ENCODE peak calls at places on chromosomes 13 and 19, in nine cellular contexts. R is sigmoid colon, J is RWPE1, I is neural progenitor cell, X is endothelial cell, B is tibial nerve, M is HFF-Myc, S is nephron progenitor cell, T is psoas muscle. K is an unnamed sample.

GRCh38 chr19:366951-367350 is 22.4 kb upstream of the MIER2 start:
- DNase-seq in I (no peak), J (no peak), S (no peak), M (no peak), R (no peak), T (no peak), X (no peak), B (no peak), K (no peak)

GRCh38 chr13:113443991-113444390 is 9.3 kb downstream of the ADPRHL1 start:
- DNase-seq in I (no peak), S (no peak), X (no peak), J (no peak), M (no peak), B (no peak), T (no peak), R (peak), K (no peak)

GRCh38 chr13:66751691-66752090 is 478.4 kb downstream of the PCDH9 start:
- DNase-seq in J (no peak), X (no peak), B (no peak), M (no peak), T (no peak), I (no peak), R (no peak), S (no peak), K (no peak)

GRCh38 chr13:40236566-40237168 is 429.8 kb downstream of the FOXO1 start:
- DNase-seq in I (no peak), T (peak), X (no peak), B (peak), S (no peak), M (no peak), J (no peak), R (peak), K (no peak)

GRCh38 chr13:39210961-39211534 is 172.8 kb downstream of the NHLRC3 start:
- DNase-seq in T (no peak), J (no peak), X (no peak), M (no peak), B (no peak), S (no peak), R (no peak), I (no peak), K (no peak)

GRCh38 chr19:32200312-32201038 is 144.9 kb upstream of the ZNF507 start:
- DNase-seq in J (no peak), S (no peak), X (no peak), T (no peak), I (no peak), M (no peak), R (no peak), B (no peak), K (no peak)

GRCh38 chr13:30312859-30313258 is 5.5 kb upstream of the KATNAL1 start:
- DNase-seq in R (no peak), T (no peak), J (no peak), S (no peak), B (no peak), M (no peak), I (no peak), X (no peak), K (no peak)

GRCh38 chr19:31419871-31420430 is 70.7 kb upstream of the TSHZ3 start:
- DNase-seq in I (peak), M (no peak), X (no peak), T (no peak), S (no peak), R (no peak), B (no peak), J (no peak), K (no peak)

GRCh38 chr19:40225440-40226305 is 816 bp downstream of the CCNP start:
- DNase-seq in J (no peak), M (no peak), T (no peak), B (no peak), I (no peak), R (no peak), S (no peak), X (no peak), K (no peak)

GRCh38 chr13:51689597-51689996 is 105.3 kb downstream of the WDFY2 start:
- DNase-seq in M (no peak), I (peak), R (no peak), J (no peak), B (no peak), X (no peak), T (no peak), S (no peak), K (no peak)

GRCh38 chr13:102128216-102128800 is 273.5 kb downstream of the FGF14 start:
- DNase-seq in M (peak), I (no peak), J (peak), S (no peak), R (no peak), B (no peak), X (no peak), T (no peak), K (peak)

GRCh38 chr19:18518639-18519038 is 3.2 kb downstream of the ELL start:
- DNase-seq in M (no peak), I (no peak), B (no peak), J (no peak), S (no peak), R (no peak), X (no peak), T (no peak), K (no peak)

GRCh38 chr13:85334187-85334586 is 465.0 kb downstream of the SLITRK6 start:
- DNase-seq in R (no peak), M (no peak), T (no peak), I (no peak), S (no peak), B (no peak), J (no peak), X (no peak), K (no peak)

GRCh38 chr19:18967358-18968146 is 26.5 kb upstream of the HOMER3 start:
- DNase-seq in X (no peak), J (peak), B (peak), M (no peak), S (peak), I (no peak), T (peak), R (peak), K (no peak)

GRCh38 chr13:72205773-72206172 is 338.8 kb upstream of the DACH1 start:
- DNase-seq in M (no peak), I (no peak), B (no peak), J (no peak), R (no peak), T (no peak), S (no peak), X (no peak), K (no peak)

GRCh38 chr13:42215578-42216421 is 56.2 kb upstream of the AKAP11 start:
- DNase-seq in X (peak), T (no peak), R (no peak), B (peak), I (peak), J (peak), M (peak), S (peak), K (peak)

GRCh38 chr19:37551123-37551993 is 43.2 kb downstream of the ZNF571 start:
- DNase-seq in J (peak), B (no peak), I (no peak), S (no peak), X (peak), M (no peak), R (no peak), T (no peak), K (peak)

GRCh38 chr13:113397606-113398425 is 33.9 kb upstream of the GRTP1 start:
- DNase-seq in R (peak), J (no peak), I (no peak), B (no peak), X (no peak), T (no peak), M (no peak), S (no peak), K (no peak)

GRCh38 chr13:98746968-98747367 is 5.5 kb downstream of the SLC15A1 start:
- DNase-seq in T (no peak), S (no peak), B (no peak), X (no peak), J (peak), R (no peak), I (no peak), M (no peak), K (no peak)

GRCh38 chr19:37594982-37595382 is 306 bp downstream of the ZNF540 start:
- DNase-seq in R (peak), X (no peak), J (no peak), B (peak), S (peak), M (peak), T (peak), I (no peak), K (peak)

GRCh38 chr13:99816321-99816720 is 155.2 kb downstream of the ZIC5 start:
- DNase-seq in B (no peak), X (no peak), M (no peak), R (no peak), S (no peak), J (no peak), I (no peak), T (no peak), K (no peak)

GRCh38 chr13:94162289-94162688 is 317.2 kb downstream of the DCT start:
- DNase-seq in B (no peak), T (no peak), M (no peak), X (no peak), I (no peak), S (no peak), R (no peak), J (no peak), K (no peak)

GRCh38 chr13:62598708-62599107 is 1183.1 kb upstream of the PCDH20 start:
- DNase-seq in I (peak), B (no peak), R (no peak), X (no peak), J (no peak), S (no peak), M (no peak), T (no peak), K (no peak)

GRCh38 chr19:39704181-39705044 is at the start of gene LGALS14:
- DNase-seq in S (no peak), J (no peak), I (no peak), R (no peak), B (no peak), X (no peak), T (no peak), M (no peak), K (peak)

GRCh38 chr19:38952395-38953165 is 21.8 kb downstream of the MRPS12 start:
- DNase-seq in S (peak), J (no peak), R (no peak), X (peak), M (no peak), B (no peak), T (no peak), I (peak), K (peak)

GRCh38 chr19:32879741-32880140 is 10.2 kb upstream of the SLC7A9 start:
- DNase-seq in R (no peak), X (no peak), I (no peak), J (no peak), M (no peak), S (no peak), T (no peak), B (no peak), K (peak)

GRCh38 chr13:21691928-21692327 is 21.1 kb downstream of the FGF9 start:
- DNase-seq in J (no peak), I (no peak), T (no peak), X (no peak), M (no peak), R (no peak), B (no peak), S (no peak), K (no peak)

GRCh38 chr19:46716013-46716671 is 772 bp downstream of the PRKD2 start:
- DNase-seq in I (peak), B (no peak), T (no peak), M (no peak), X (peak), R (peak), J (peak), S (peak), K (no peak)
- TF ChIP-seq CTCF in I (peak), B (no peak), T (no peak), M (no peak), X (peak), R (no peak), J (no peak), S (peak), K (no peak)

GRCh38 chr19:15680923-15681322 is 8.0 kb downstream of the CYP4F12 start:
- DNase-seq in S (no peak), X (no peak), T (no peak), I (no peak), R (no peak), B (no peak), M (no peak), J (no peak), K (no peak)

GRCh38 chr19:15679089-15679488 is 6.2 kb downstream of the CYP4F12 start:
- DNase-seq in I (no peak), X (no peak), M (no peak), T (no peak), J (no peak), B (no peak), R (no peak), S (no peak), K (no peak)

GRCh38 chr19:15684828-15685227 is 11.9 kb downstream of the CYP4F12 start:
- DNase-seq in S (peak), B (no peak), M (no peak), J (peak), I (no peak), R (no peak), T (no peak), X (no peak), K (no peak)

GRCh38 chr19:15683411-15683810 is 10.5 kb downstream of the CYP4F12 start:
- DNase-seq in S (no peak), J (no peak), X (no peak), I (no peak), M (no peak), T (no peak), R (no peak), B (no peak), K (no peak)

DNA sequence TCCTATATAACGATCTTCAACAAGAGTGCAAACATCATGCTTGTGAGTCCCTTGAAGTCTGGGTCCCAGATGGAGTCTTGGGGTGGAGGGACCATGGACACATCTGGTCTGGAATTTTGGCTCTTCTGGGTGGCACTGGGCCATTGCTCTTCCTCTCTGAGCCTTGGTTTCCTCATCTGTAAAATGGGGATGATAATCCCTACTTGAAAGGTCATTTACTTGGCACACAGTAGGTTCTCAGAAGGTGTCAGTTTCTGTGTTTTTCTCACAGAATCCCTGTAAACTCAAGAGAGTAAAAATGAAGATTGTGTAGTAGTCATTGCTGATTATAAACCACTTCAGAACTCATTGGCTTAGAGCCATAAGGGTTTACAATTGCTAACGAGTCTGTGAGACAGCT is 7.6 kb downstream of the CYP4F12 start:
- DNase-seq in X (no peak), I (no peak), S (no peak), J (no peak), R (no peak), B (no peak), M (no peak), T (no peak), K (no peak)
- TF ChIP-seq CTCF in X (no peak), I (no peak), S (no peak), J (no peak), R (no peak), B (no peak), M (no peak), T (no peak), K (no peak)

GRCh38 chr19:29232315-29232852 is 19.4 kb upstream of the UQCRFS1 start:
- DNase-seq in S (no peak), I (no peak), X (no peak), J (no peak), M (no peak), T (no peak), R (no peak), B (no peak), K (no peak)

GRCh38 chr19:29239220-29239776 is 26.3 kb upstream of the UQCRFS1 start:
- DNase-seq in S (no peak), R (no peak), J (no peak), M (no peak), X (no peak), I (no peak), B (no peak), T (no peak), K (no peak)

GRCh38 chr19:29233591-29233990 is 20.6 kb upstream of the UQCRFS1 start:
- DNase-seq in R (no peak), J (no peak), B (no peak), X (no peak), T (no peak), M (no peak), S (no peak), I (no peak), K (no peak)
- TF ChIP-seq CTCF in R (no peak), J (no peak), B (no peak), X (no peak), T (no peak), M (no peak), S (no peak), I (no peak), K (no peak)

GRCh38 chr19:12885749-12886706 is 973 bp downstream of the KLF1 start:
- DNase-seq in T (no peak), X (no peak), S (no peak), R (no peak), M (no peak), I (peak), J (no peak), B (no peak), K (no peak)
- TF ChIP-seq CTCF in T (no peak), X (peak), S (no peak), R (no peak), M (no peak), I (peak), J (no peak), B (no peak), K (no peak)

GRCh38 chr19:35510626-35510964 is 2.9 kb downstream of the DMKN start:
- DNase-seq in J (no peak), R (no peak), M (no peak), X (no peak), I (no peak), T (no peak), B (no peak), S (no peak), K (no peak)
- TF ChIP-seq CTCF in J (peak), R (peak), M (no peak), X (peak), I (no peak), T (no peak), B (no peak), S (no peak), K (no peak)

GRCh38 chr19:4213116-4213515 is 16.2 kb upstream of the EBI3 start:
- DNase-seq in M (no peak), X (no peak), T (no peak), R (no peak), B (no peak), J (no peak), S (no peak), I (no peak), K (no peak)

GRCh38 chr19:4206818-4207484 is 22.4 kb upstream of the EBI3 start:
- DNase-seq in R (no peak), T (no peak), J (no peak), X (no peak), I (no peak), B (no peak), S (no peak), M (no peak), K (no peak)

GRCh38 chr19:4210166-4210731 is 19.1 kb upstream of the EBI3 start:
- DNase-seq in J (no peak), R (no peak), B (no peak), M (no peak), I (no peak), T (no peak), S (no peak), X (no peak), K (no peak)

DNA sequence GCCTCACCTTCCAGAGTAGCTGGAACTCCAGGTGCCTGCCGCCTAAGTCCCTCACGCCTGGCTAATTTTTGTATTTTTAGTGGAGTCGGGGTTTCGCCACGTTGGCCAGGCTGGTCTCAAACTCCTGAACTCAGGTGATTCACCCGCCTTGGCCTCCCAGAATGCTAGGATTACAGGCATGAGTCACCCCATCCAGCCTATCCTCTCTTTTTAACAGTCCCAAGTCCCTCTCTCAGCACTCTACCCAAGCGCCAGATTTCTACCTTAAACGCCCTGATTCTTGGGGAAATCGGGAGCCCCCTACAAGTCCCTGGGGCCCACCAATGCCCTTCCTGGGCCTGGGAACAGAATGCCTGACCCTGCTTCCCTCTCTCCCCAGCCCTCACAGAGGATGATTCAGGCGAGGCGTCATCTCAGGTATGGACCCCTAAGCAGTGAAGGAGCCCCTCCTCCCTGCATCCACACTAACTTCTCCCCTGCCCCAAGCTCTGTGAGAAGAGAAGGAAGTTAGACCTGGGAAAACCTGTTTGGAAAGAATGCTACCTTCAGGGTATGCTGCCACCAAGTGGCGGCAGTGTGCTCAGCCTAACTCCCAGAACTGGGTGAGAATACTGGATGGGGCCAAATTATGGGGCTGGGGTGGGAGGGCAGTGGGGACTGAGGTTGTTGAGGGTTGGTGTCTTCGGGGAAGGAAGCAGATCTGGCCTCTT is 20.8 kb upstream of the EBI3 start:
- DNase-seq in S (no peak), J (no peak), X (no peak), I (peak), R (no peak), M (no peak), B (no peak), T (no peak), K (peak)
- TF ChIP-seq CTCF in S (no peak), J (no peak), X (no peak), I (peak), R (no peak), M (peak), B (no peak), T (peak), K (peak)

GRCh38 chr13:26708007-26708297 is 52.6 kb downstream of the GPR12 start:
- DNase-seq in X (no peak), J (no peak), T (no peak), R (no peak), B (no peak), I (no peak), S (no peak), M (no peak), K (no peak)
- TF ChIP-seq CTCF in X (no peak), J (peak), T (no peak), R (no peak), B (no peak), I (no peak), S (no peak), M (no peak), K (no peak)

GRCh38 chr19:20051841-20052768 is 12.8 kb upstream of the ZNF682 start:
- DNase-seq in J (peak), X (peak), M (peak), R (peak), T (peak), S (peak), I (peak), B (peak), K (peak)
- TF ChIP-seq CTCF in J (no peak), X (no peak), M (no peak), R (no peak), T (no peak), S (no peak), I (no peak), B (no peak), K (no peak)